ENCODE peak calls at places on chromosomes 3 and 15, in six cellular contexts. Z is GM23338; M is amniotic stem cell; J is activated T-cell treated with anti-CD3 and anti-CD28 coated beads, Interleukin-2, amount 50 U/mL, for 1 hour; I is hippocampal formation; U is T-cell. O is an unnamed sample.

GRCh38 chr3:170323371-170323770 is 34.1 kb upstream of the SKIL start:
- DNase-seq in U (no peak), J (no peak), Z (no peak), M (no peak), I (no peak), O (no peak)

GRCh38 chr15:53133255-53133654 is 343.1 kb upstream of the ONECUT1 start:
- DNase-seq in Z (no peak), I (no peak), J (no peak), M (no peak), U (no peak), O (no peak)

GRCh38 chr3:194397757-194398312 is 1.2 kb downstream of the GP5 start:
- DNase-seq in M (no peak), I (no peak), J (peak), Z (peak), U (peak), O (peak)

GRCh38 chr3:56102034-56102433 is 366.2 kb downstream of the ERC2 start:
- DNase-seq in J (no peak), Z (no peak), M (no peak), I (no peak), U (no peak), O (no peak)

GRCh38 chr3:30779686-30780287 is 114.7 kb downstream of the GADL1 start:
- DNase-seq in J (no peak), Z (peak), U (no peak), I (no peak), M (peak), O (peak)

GRCh38 chr3:120622870-120623718 is 27.0 kb downstream of the NDUFB4 start:
- DNase-seq in Z (peak), J (no peak), I (no peak), U (no peak), M (peak), O (no peak)

GRCh38 chr3:123637841-123638240 is 53.0 kb upstream of the HACD2 start:
- DNase-seq in M (no peak), Z (no peak), I (no peak), U (no peak), J (no peak), O (no peak)

GRCh38 chr15:29862271-29862670 is 40.0 kb upstream of the TJP1 start:
- DNase-seq in U (no peak), I (no peak), J (no peak), M (no peak), Z (no peak), O (no peak)

GRCh38 chr3:143267984-143268383 is 148.4 kb downstream of the CHST2 start:
- DNase-seq in Z (no peak), J (no peak), M (no peak), I (no peak), U (no peak), O (no peak)

GRCh38 chr3:16834753-16835152 is 50.0 kb upstream of the PLCL2 start:
- DNase-seq in U (no peak), M (no peak), J (no peak), I (no peak), Z (no peak), O (no peak)

O was measured in Peyer's patch.